ENCODE peak calls at places on chromosomes 1 and 21, in nine cellular contexts. Z is T-helper 9 cell; U is NCI-H1417; V is stromal cell of bone marrow; R is cardiac muscle cell; Q is NCI-H1105 treated with DMSO at 0.1 percent for 48 hours; N is HuH-7.5; A is activated CD8-positive, alpha-beta memory T cell treated with anti-CD3 and anti-CD28 coated beads, Interleukin-2, amount 50 U/mL, for 48 hours; Y is stimulated activated CD8-positive, alpha-beta memory T cell treated with anti-CD3 and anti-CD28 coated beads, Interleukin-4, amount 100 ng/mL, for 24 hours. W is an unnamed sample.

GRCh38 chr1:40039245-40039756 is 1.2 kb upstream of the CAP1 start:
- DNase-seq in Q (peak), U (no peak), R (no peak), N (no peak), Z (no peak), V (peak), A (no peak), Y (no peak), W (no peak)

GRCh38 chr1:226820935-226821718 is 49.3 kb upstream of the PSEN2 start:
- DNase-seq in R (peak), A (no peak), N (no peak), Q (no peak), V (peak), Y (no peak), U (no peak), Z (no peak), W (no peak)

GRCh38 chr1:6464514-6464836 is 1.5 kb downstream of the TNFRSF25 start:
- DNase-seq in Y (no peak), Z (peak), V (no peak), R (no peak), U (peak), A (no peak), N (no peak), Q (peak), W (peak)

GRCh38 chr21:43585924-43586411 is 73.3 kb downstream of the HSF2BP start:
- DNase-seq in V (peak), Z (no peak), R (peak), Q (no peak), U (no peak), A (no peak), N (peak), Y (no peak), W (peak)

GRCh38 chr21:15616864-15617574 is 112.8 kb upstream of the USP25 start:
- DNase-seq in V (no peak), R (peak), U (no peak), N (no peak), A (no peak), Y (no peak), Q (no peak), Z (no peak), W (no peak)

GRCh38 chr1:218891577-218891976 is 282.1 kb upstream of the LYPLAL1 start:
- DNase-seq in Z (no peak), U (no peak), A (no peak), R (no peak), V (no peak), N (no peak), Q (no peak), Y (no peak), W (no peak)

GRCh38 chr1:166489670-166490436 is 323.1 kb upstream of the FAM78B start:
- DNase-seq in R (no peak), Y (peak), V (peak), Q (peak), U (peak), N (no peak), A (peak), Z (peak), W (no peak)

GRCh38 chr1:145688924-145689323 is 18.2 kb downstream of the PDZK1 start:
- DNase-seq in Q (no peak), V (no peak), Z (no peak), Y (no peak), A (no peak), N (no peak), U (no peak), R (no peak), W (no peak)

GRCh38 chr1:115980998-115981993 is 5.0 kb downstream of the SLC22A15 start:
- DNase-seq in Q (peak), A (no peak), Z (no peak), U (peak), N (peak), Y (no peak), R (peak), V (no peak), W (no peak)

GRCh38 chr1:192167941-192168685 is 9.9 kb downstream of the RGS18 start:
- DNase-seq in N (no peak), V (no peak), Z (no peak), A (no peak), R (peak), U (no peak), Y (no peak), Q (no peak), W (no peak)

GRCh38 chr1:39328110-39328509 is 123.6 kb downstream of the MACF1 start:
- DNase-seq in Y (no peak), V (no peak), R (no peak), U (no peak), Q (no peak), N (no peak), Z (no peak), A (no peak), W (no peak)

GRCh38 chr1:98468111-98468717 is 193.3 kb upstream of the SNX7 start:
- DNase-seq in R (peak), Q (peak), N (no peak), V (peak), A (no peak), U (peak), Z (no peak), Y (no peak), W (no peak)

GRCh38 chr1:204072951-204073836 is at the start of gene SOX13:
- DNase-seq in Y (no peak), U (peak), V (peak), R (peak), A (peak), N (peak), Z (no peak), Q (peak), W (peak)

GRCh38 chr1:177302365-177303044 is 131.7 kb downstream of the BRINP2 start:
- DNase-seq in R (no peak), U (peak), N (no peak), Y (no peak), Z (no peak), V (no peak), A (no peak), Q (no peak), W (no peak)

GRCh38 chr21:32299695-32300094 is 1.0 kb downstream of the MRAP start:
- DNase-seq in V (no peak), N (no peak), Y (no peak), Z (no peak), A (no peak), Q (no peak), U (no peak), R (no peak), W (no peak)

GRCh38 chr1:41435570-41436178 is 48.8 kb downstream of the EDN2 start:
- DNase-seq in U (no peak), R (no peak), Y (no peak), Z (no peak), A (no peak), N (no peak), Q (no peak), V (no peak), W (no peak)

GRCh38 chr1:199784127-199784526 is 243.4 kb upstream of the NR5A2 start:
- DNase-seq in U (no peak), Z (no peak), N (no peak), R (no peak), Y (no peak), A (no peak), V (no peak), Q (no peak), W (no peak)

GRCh38 chr1:15350151-15350550 is 59.5 kb upstream of the EFHD2 start:
- DNase-seq in Y (no peak), Q (no peak), N (no peak), A (no peak), U (no peak), Z (no peak), V (no peak), R (no peak), W (no peak)

GRCh38 chr1:171258429-171258828 is 10.1 kb downstream of the FMO1 start:
- DNase-seq in V (no peak), Y (no peak), A (no peak), R (no peak), N (no peak), Q (no peak), Z (no peak), U (no peak), W (no peak)

W was measured in left lobe of liver.